ENCODE peak calls at places on chromosome 11, in nine cellular contexts. X, Z, P, D, U, L, C, Y and V are unnamed samples.
A peak's percentile ranks its signal among the peaks of the same experiment; 100 is the strongest.

GRCh38 chr11:44622721-44623258 is 57.3 kb downstream of the CD82 start:
- DNase-seq in C (no peak), Z (no peak), D (no peak), X (no peak), L (no peak), Y (no peak), U (no peak), P (no peak), V (no peak)

GRCh38 chr11:29260939-29261705 is 755.7 kb downstream of the KCNA4 start:
- DNase-seq in U (peak; percentile 59), L (no peak), D (no peak), X (peak; percentile 86), C (no peak), Z (peak; percentile 76), P (no peak), Y (peak; percentile 51), V (no peak)

GRCh38 chr11:3231851-3232744 is at the start of gene MRGPRE:
- DNase-seq in P (no peak), C (peak; percentile 74), D (peak; percentile 34), X (no peak), Y (no peak), Z (no peak), L (peak; percentile 88), U (no peak), V (peak; percentile 0)

GRCh38 chr11:101444164-101444563 is 139.6 kb downstream of the TRPC6 start:
- DNase-seq in Y (no peak), L (no peak), X (no peak), C (no peak), Z (no peak), U (no peak), P (no peak), D (no peak), V (no peak)

GRCh38 chr11:31804439-31805036 is 6.6 kb downstream of the PAX6 start:
- DNase-seq in Y (no peak), L (no peak), Z (no peak), P (no peak), U (no peak), D (peak; percentile 65), X (no peak), C (peak; percentile 30), V (peak; percentile 36)

GRCh38 chr11:129980086-129980485 is 22.5 kb downstream of the PRDM10 start:
- DNase-seq in P (no peak), X (no peak), Y (no peak), L (no peak), D (no peak), Z (no peak), U (no peak), C (no peak), V (no peak)

GRCh38 chr11:4127357-4127756 is 32.8 kb downstream of the RRM1 start:
- DNase-seq in Z (no peak), C (no peak), L (no peak), U (no peak), Y (no peak), D (no peak), X (no peak), P (no peak), V (no peak)

GRCh38 chr11:65126624-65127274 is 4.6 kb downstream of the MRPL49 start:
- DNase-seq in P (no peak), X (no peak), U (no peak), C (no peak), D (no peak), L (no peak), Z (no peak), Y (no peak), V (no peak)

GRCh38 chr11:111521132-111521531 is 6.6 kb downstream of the HOATZ start:
- DNase-seq in U (no peak), P (no peak), D (no peak), C (no peak), Z (no peak), L (no peak), Y (no peak), X (no peak), V (no peak)

GRCh38 chr11:107545101-107545514 is 20.4 kb downstream of the ALKBH8 start:
- DNase-seq in D (no peak), Y (no peak), P (no peak), X (no peak), U (no peak), L (no peak), C (no peak), Z (peak; percentile 76), V (no peak)

GRCh38 chr11:27217948-27218410 is 145.0 kb downstream of the CCDC34 start:
- DNase-seq in L (no peak), Z (no peak), U (no peak), C (no peak), D (no peak), Y (no peak), X (no peak), P (no peak), V (no peak)

GRCh38 chr11:10076458-10077141 is 217.4 kb downstream of the SBF2 start:
- DNase-seq in C (no peak), L (peak; percentile 64), X (peak; percentile 48), Z (peak; percentile 19), P (no peak), D (peak; percentile 83), Y (peak; percentile 19), U (no peak), V (peak; percentile 39)
- TF ChIP-seq CTCF in C (peak; percentile 63), L (peak; percentile 86), X (no peak), Z (peak; percentile 90), P (peak; percentile 82), D (peak; percentile 94), Y (peak; percentile 80), U (peak; percentile 89), V (peak; percentile 67)

DNA sequence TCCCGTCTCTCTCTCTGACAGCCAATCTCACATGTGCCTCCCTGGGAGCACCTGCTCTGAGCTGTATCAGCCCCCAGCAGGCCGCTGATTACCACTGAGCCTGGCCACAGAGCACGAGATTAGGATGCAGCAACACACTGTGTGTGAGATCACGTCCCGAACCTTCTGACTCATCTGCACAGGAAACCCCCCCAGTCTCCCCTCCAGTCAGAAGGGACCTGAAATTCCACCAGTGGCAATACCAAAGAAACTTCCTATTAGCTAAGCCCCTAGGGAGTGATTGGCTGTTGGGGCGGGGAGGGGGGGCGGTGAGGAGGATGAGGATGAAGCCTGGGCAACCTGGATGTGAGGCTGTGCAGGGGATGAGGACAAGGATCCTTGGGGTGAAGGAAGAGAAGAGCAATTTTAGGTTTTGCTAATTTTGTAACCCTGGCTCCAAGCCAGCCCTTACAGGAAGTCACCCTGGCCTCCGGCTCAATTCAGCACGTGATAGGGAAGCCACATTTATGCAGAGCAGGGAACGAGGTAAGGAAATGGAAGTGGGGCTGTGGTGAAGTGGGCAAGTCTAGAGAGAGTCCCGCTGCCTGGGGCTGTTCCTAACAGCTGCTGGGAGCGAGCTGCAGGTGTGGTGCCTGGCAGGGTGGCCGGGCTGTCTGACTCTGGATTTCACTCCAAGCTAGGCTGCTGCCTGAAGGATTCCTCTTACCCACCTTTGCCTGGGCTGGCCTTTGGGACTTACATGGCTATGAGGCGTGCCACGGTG is 1.9 kb downstream of the SLC43A3 start:
- DNase-seq in X (no peak), Z (no peak), D (no peak), C (no peak), L (peak; percentile 92), U (no peak), Y (peak; percentile 20), P (peak; percentile 95), V (peak; percentile 96)
- TF ChIP-seq REST in X (no peak), Z (no peak), D (no peak), C (no peak), L (no peak), U (no peak), Y (no peak), P (peak; percentile 32), V (no peak)

GRCh38 chr11:79667377-79667776 is 226.5 kb upstream of the TENM4 start:
- DNase-seq in L (no peak), D (no peak), U (no peak), Z (no peak), Y (no peak), P (no peak), X (no peak), C (no peak), V (no peak)
- H3K27ac ChIP-seq in L (no peak overlapping the region), D (no peak overlapping the region), U (no peak overlapping the region), Z (no peak overlapping the region), Y (no peak overlapping the region), P (no peak overlapping the region), X (no peak overlapping the region), C (no peak overlapping the region), V (no peak overlapping the region)

GRCh38 chr11:12290477-12290922 is 86.9 kb upstream of the PARVA start:
- DNase-seq in D (no peak), Y (no peak), C (peak; percentile 2), P (no peak), U (no peak), Z (no peak), X (no peak), L (peak; percentile 26), V (no peak)

GRCh38 chr11:12288212-12288933 is 89.0 kb upstream of the PARVA start:
- DNase-seq in Y (peak; percentile 58), U (peak; percentile 55), D (peak; percentile 96), C (peak; percentile 90), X (peak; percentile 90), P (no peak), Z (peak; percentile 71), L (peak; percentile 82), V (no peak)

GRCh38 chr11:12289667-12290476 is 87.5 kb upstream of the PARVA start:
- DNase-seq in C (peak; percentile 5), Z (no peak), Y (no peak), U (no peak), D (no peak), X (no peak), L (peak; percentile 17), P (no peak), V (no peak)

GRCh38 chr11:12287374-12288211 is 89.8 kb upstream of the PARVA start:
- DNase-seq in U (peak; percentile 83), Y (peak; percentile 59), Z (peak; percentile 78), P (no peak), C (peak; percentile 51), L (peak; percentile 40), D (peak; percentile 80), X (peak; percentile 95), V (no peak)

GRCh38 chr11:12288934-12289666 is 88.3 kb upstream of the PARVA start:
- DNase-seq in U (no peak), Y (no peak), D (no peak), L (peak; percentile 5), X (no peak), Z (no peak), C (no peak), P (no peak), V (no peak)
- TF ChIP-seq CTCF in U (peak; percentile 74), Y (no peak), D (peak; percentile 46), L (no peak), X (peak; percentile 7), Z (no peak), C (no peak), P (no peak), V (no peak)

DNA sequence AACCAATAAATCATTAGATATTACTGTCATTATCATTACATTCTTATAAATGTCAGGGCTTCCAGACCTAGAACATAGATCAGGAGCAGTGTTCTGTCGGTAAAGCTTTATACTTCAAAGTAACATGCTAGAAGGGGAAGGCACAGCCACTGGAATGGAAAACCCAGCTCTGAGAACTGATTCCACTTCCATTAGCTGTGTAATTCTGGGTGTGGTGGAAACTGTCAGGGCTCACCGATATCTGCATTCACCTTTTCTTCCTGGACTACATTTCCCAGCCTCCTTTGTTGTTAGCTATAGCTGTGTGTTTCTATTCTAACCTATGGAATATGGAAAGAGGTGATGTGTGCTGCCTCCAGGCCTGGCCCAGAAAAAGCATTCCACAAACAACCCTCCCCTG is 585.8 kb downstream of the BUD13 start:
- DNase-seq in C (no peak), L (no peak), P (no peak), Y (no peak), D (no peak), X (no peak), Z (no peak), U (no peak), V (no peak)
- TF ChIP-seq REST in C (no peak), L (no peak), P (no peak), Y (no peak), D (no peak), X (no peak), Z (no peak), U (no peak), V (no peak)